ENCODE peak calls at places on chromosomes 13 and 19, in ten cellular contexts. X is activated CD4-positive, alpha-beta T cell treated with anti-CD3 and anti-CD28 coated beads, Interleukin-2, amount 10 ng/mL, durations not matched to agents 7 days and 5 days; D is pancreas; Y is globus pallidus; Q is WTC11; G is Right ventricle myocardium superior; H is lung microvascular endothelial cell; K is ELF-1; Z is BE2C; T is stimulated activated CD4-positive, alpha-beta T cell treated with anti-CD3 and anti-CD28 coated beads, Interleukin-4, amount 100 ng/mL, for 1 hour. N is an unnamed sample.

GRCh38 chr13:32121316-32121715 is 89.7 kb downstream of the FRY start:
- DNase-seq in X (no peak), D (no peak), Y (no peak), Q (no peak), G (no peak), H (no peak), K (no peak), Z (no peak), T (no peak), N (no peak)

GRCh38 chr19:8501968-8502367 is 472 bp downstream of the PRAM1 start:
- DNase-seq in X (no peak), D (no peak), Y (no peak), Q (no peak), G (no peak), H (no peak), K (no peak), Z (no peak), T (no peak), N (no peak)

GRCh38 chr13:46463719-46464118 is 76.7 kb upstream of the RUBCNL start:
- DNase-seq in X (no peak), D (no peak), Y (no peak), Q (no peak), G (no peak), H (no peak), K (no peak), Z (no peak), T (no peak), N (no peak)

GRCh38 chr13:36515466-36515865 is 83.2 kb downstream of the CCNA1 start:
- DNase-seq in X (no peak), D (no peak), Y (no peak), Q (no peak), G (no peak), H (no peak), K (no peak), Z (no peak), T (no peak), N (no peak)

GRCh38 chr13:97762141-97762540 is 191.3 kb upstream of the IPO5 start:
- DNase-seq in X (no peak), D (no peak), Y (no peak), Q (no peak), G (no peak), H (no peak), K (no peak), Z (no peak), T (no peak), N (no peak)

GRCh38 chr19:49712397-49712859 is 21.5 kb downstream of the CPT1C start:
- DNase-seq in X (no peak), D (no peak), Y (no peak), Q (peak; percentile 93), G (peak; percentile 77), H (no peak), K (peak; percentile 96), Z (peak; percentile 95), T (no peak), N (peak; percentile 89)

GRCh38 chr13:59641261-59641660 is 522.5 kb downstream of the DIAPH3 start:
- DNase-seq in X (no peak), D (no peak), Y (no peak), Q (peak; percentile 64), G (no peak), H (no peak), K (peak; percentile 74), Z (no peak), T (no peak), N (peak; percentile 10)

GRCh38 chr13:73803997-73804396 is 330.2 kb downstream of the KLF12 start:
- DNase-seq in X (no peak), D (no peak), Y (no peak), Q (no peak), G (no peak), H (no peak), K (no peak), Z (no peak), T (no peak), N (no peak)

GRCh38 chr19:1856698-1857603 is 6.4 kb downstream of the KLF16 start:
- DNase-seq in X (no peak), D (peak; percentile 85), Y (no peak), Q (peak; percentile 70), G (peak; percentile 89), H (peak; percentile 62), K (peak; percentile 56), Z (peak; percentile 65), T (peak; percentile 61), N (no peak)

GRCh38 chr13:49655906-49656305 is 27.6 kb downstream of the ARL11 start:
- DNase-seq in X (no peak), D (no peak), Y (no peak), Q (no peak), G (no peak), H (no peak), K (no peak), Z (no peak), T (no peak), N (peak; percentile 4)

GRCh38 chr13:46475586-46475991 is 77.4 kb upstream of the LRCH1 start:
- DNase-seq in X (no peak), D (no peak), Y (peak; percentile 13), Q (no peak), G (no peak), H (no peak), K (no peak), Z (no peak), T (no peak), N (peak; percentile 56)

GRCh38 chr13:113554333-113554700 is 30.2 kb upstream of the TFDP1 start:
- DNase-seq in X (no peak), D (no peak), Y (no peak), Q (no peak), G (no peak), H (no peak), K (no peak), Z (no peak), T (no peak), N (no peak)

GRCh38 chr19:38276942-38277517 is 12.7 kb downstream of the SPINT2 start:
- DNase-seq in X (no peak), D (no peak), Y (no peak), Q (no peak), G (no peak), H (no peak), K (no peak), Z (no peak), T (no peak), N (no peak)

GRCh38 chr19:42191855-42192254 is 25.6 kb downstream of the DEDD2 start:
- DNase-seq in X (no peak), D (no peak), Y (no peak), Q (no peak), G (no peak), H (no peak), K (no peak), Z (no peak), T (no peak), N (no peak)

GRCh38 chr19:10289836-10290438 is at the start of gene ICAM5:
- DNase-seq in X (no peak), D (no peak), Y (no peak), Q (no peak), G (no peak), H (no peak), K (no peak), Z (no peak), T (peak; percentile 63), N (no peak)

N was measured in SK-MEL-5.